ENCODE peak calls at places on chromosomes 6 and 20, in eight cellular contexts. F, T, A, P, I, E, G and J are unnamed samples.

GRCh38 chr6:138523347-138524210 is 24.3 kb upstream of the NHSL1 start:
- DNase-seq in F (no peak), A (no peak), E (no peak), P (no peak), G (no peak), I (no peak), T (no peak), J (no peak)

GRCh38 chr20:58903636-58904035 is 51.1 kb downstream of the GNAS start:
- DNase-seq in G (no peak), T (no peak), A (no peak), E (no peak), I (no peak), P (no peak), F (no peak), J (no peak)

GRCh38 chr6:1542335-1542734 is 67.4 kb upstream of the FOXC1 start:
- DNase-seq in G (no peak), I (no peak), F (no peak), E (no peak), P (no peak), A (no peak), T (no peak), J (no peak)

GRCh38 chr6:44254957-44255808 is 2.1 kb downstream of the SLC35B2 start:
- DNase-seq in G (no peak), E (no peak), T (peak; percentile 47), A (no peak), P (peak; percentile 24), I (no peak), F (no peak), J (no peak)

GRCh38 chr6:150452642-150453243 is 83.9 kb downstream of the IYD start:
- DNase-seq in A (no peak), F (no peak), E (peak; percentile 73), G (no peak), T (no peak), P (no peak), I (no peak), J (no peak)

GRCh38 chr6:124659427-124659826 is 302.8 kb upstream of the RNF217 start:
- DNase-seq in I (no peak), G (no peak), T (no peak), P (no peak), E (no peak), F (no peak), A (no peak), J (no peak)

GRCh38 chr6:125943528-125944433 is 12.8 kb upstream of the HINT3 start:
- DNase-seq in E (no peak), A (no peak), G (no peak), T (no peak), F (no peak), P (no peak), I (no peak), J (no peak)

GRCh38 chr6:166637806-166638458 is 10.9 kb upstream of the RPS6KA2 start:
- DNase-seq in P (peak; percentile 69), I (no peak), A (no peak), F (no peak), T (no peak), E (no peak), G (no peak), J (no peak)

GRCh38 chr6:51915098-51915497 is 172.3 kb downstream of the PKHD1 start:
- DNase-seq in F (no peak), P (no peak), I (no peak), E (no peak), T (no peak), G (no peak), A (no peak), J (no peak)

GRCh38 chr6:107718341-107718740 is 105.8 kb downstream of the SCML4 start:
- DNase-seq in G (no peak), E (no peak), A (no peak), F (no peak), I (no peak), P (no peak), T (no peak), J (no peak)

GRCh38 chr6:125533710-125534397 is 215.6 kb upstream of the HEY2 start:
- DNase-seq in G (no peak), P (peak; percentile 66), E (no peak), F (peak; percentile 6), A (no peak), I (no peak), T (no peak), J (no peak)

GRCh38 chr20:48668451-48668946 is 159.3 kb downstream of the PREX1 start:
- DNase-seq in E (peak; percentile 45), F (peak; percentile 23), T (peak; percentile 51), I (peak; percentile 82), G (peak; percentile 18), A (peak; percentile 83), P (peak; percentile 80), J (no peak)

GRCh38 chr6:135086414-135086764 is 31.8 kb upstream of the HBS1L start:
- DNase-seq in P (no peak), I (no peak), A (no peak), T (no peak), E (no peak), F (no peak), G (no peak), J (no peak)
- H3K4me3 ChIP-seq in P (no peak overlapping the region), I (peak overlapping the region; percentile 31), A (no peak overlapping the region), T (no peak overlapping the region), E (no peak overlapping the region), F (no peak overlapping the region), G (no peak overlapping the region), J (no peak overlapping the region)

DNA sequence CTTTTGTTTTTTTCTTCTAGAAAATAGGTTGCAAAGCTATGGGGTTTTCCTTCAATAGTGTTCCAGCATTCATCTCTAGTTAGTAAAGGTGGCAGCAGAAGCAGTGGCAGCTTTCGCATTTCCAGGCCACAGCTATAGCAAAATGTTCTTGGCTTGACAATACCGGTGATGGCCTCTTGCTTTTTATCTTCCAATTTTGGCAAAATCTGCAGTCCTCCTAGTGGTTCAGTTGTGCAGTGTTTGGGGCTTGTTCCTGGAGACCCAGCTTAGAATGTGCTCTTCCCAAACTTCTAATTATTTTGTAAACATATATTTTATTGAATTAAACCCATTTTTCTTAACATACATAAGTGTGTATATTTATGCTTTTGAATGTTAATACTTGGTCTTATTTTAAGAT is 370.6 kb upstream of the MAN1A1 start:
- DNase-seq in P (no peak), T (no peak), E (no peak), F (no peak), A (peak; percentile 12), I (peak; percentile 15), G (peak; percentile 14), J (no peak)
- TF ChIP-seq CTCF in P (no peak), T (peak; percentile 19), E (peak; percentile 23), F (peak; percentile 17), A (peak; percentile 22), I (peak; percentile 8), G (peak; percentile 43), J (peak; percentile 44)

GRCh38 chr6:104940238-104940880 is 16.5 kb upstream of the LIN28B start:
- DNase-seq in P (peak; percentile 80), I (no peak), E (no peak), G (no peak), T (no peak), A (no peak), F (no peak), J (no peak)

GRCh38 chr6:104943781-104944180 is 13.1 kb upstream of the LIN28B start:
- DNase-seq in A (peak; percentile 16), P (no peak), I (peak; percentile 25), F (peak; percentile 26), G (peak; percentile 12), E (no peak), T (peak; percentile 43), J (peak; percentile 32)

GRCh38 chr6:104936766-104937535 is 20.0 kb upstream of the LIN28B start:
- DNase-seq in I (no peak), E (no peak), P (peak; percentile 71), A (no peak), G (no peak), F (no peak), T (no peak), J (no peak)

GRCh38 chr6:104941694-104942177 is 15.2 kb upstream of the LIN28B start:
- DNase-seq in I (no peak), F (no peak), E (no peak), G (no peak), A (no peak), P (no peak), T (no peak), J (no peak)

DNA sequence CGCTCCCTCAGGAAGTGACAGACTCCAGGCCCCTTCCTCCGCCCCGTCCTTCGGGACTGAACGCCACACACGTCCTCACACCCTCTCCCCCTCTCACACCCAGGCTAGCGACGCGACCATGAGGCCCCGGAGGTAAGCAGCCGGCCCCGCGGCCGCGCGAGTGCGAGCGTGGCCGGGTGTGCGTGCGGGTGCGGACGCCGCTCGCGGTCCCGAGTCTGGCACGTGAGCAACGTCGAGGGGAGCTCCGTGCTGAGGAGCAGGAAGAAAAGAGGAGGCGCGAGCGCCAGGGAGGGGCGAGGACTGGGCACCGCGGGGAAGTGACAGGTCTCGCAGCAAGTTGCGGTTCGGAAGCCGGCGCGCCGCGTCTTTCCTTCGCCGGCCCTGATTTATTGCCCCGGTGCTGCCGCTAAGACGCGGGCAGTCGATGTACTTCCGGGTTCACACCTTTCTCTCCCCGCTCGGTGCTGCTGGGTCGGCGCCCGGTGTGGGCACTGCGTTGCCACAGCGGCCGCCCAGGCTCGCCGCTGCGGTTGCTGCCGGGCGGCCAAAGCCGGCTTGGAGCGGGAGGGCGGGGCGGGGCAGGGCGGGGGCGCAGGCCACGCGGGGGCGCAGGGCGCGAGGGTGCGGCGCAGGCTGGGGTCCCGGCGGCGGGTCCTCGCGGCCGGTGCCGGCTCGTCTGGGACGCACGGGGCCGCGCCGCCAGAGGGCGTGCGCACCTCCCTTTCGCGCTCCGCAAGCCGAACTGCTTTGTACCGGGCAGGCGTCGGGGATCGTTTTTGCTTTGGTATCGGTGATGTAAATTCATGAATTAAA is 15.8 kb upstream of the LIN28B start:
- DNase-seq in F (peak; percentile 32), G (peak; percentile 35), P (peak; percentile 88), T (no peak), I (peak; percentile 44), E (no peak), A (peak; percentile 45), J (no peak)
- H3K4me3 ChIP-seq in F (peak overlapping the region; percentile 41), G (peak overlapping the region; percentile 56), P (no peak overlapping the region), T (no peak overlapping the region), I (peak overlapping the region; percentile 45), E (peak overlapping the region; percentile 24), A (peak overlapping the region; percentile 49), J (peak overlapping the region; percentile 46)

GRCh38 chr6:39088331-39088730 is 26.7 kb downstream of the SAYSD1 start:
- DNase-seq in P (no peak), G (peak; percentile 88), E (peak; percentile 52), F (peak; percentile 42), A (peak; percentile 80), I (peak; percentile 83), T (peak; percentile 65), J (peak; percentile 59)
- TF ChIP-seq CTCF in P (peak; percentile 51), G (peak; percentile 83), E (peak; percentile 59), F (peak; percentile 46), A (peak; percentile 41), I (peak; percentile 87), T (no peak), J (peak; percentile 68)